ENCODE peak calls at places on chromosomes 7 and 10, in five cellular contexts. W, R, U, G and B are unnamed samples.

GRCh38 chr10:5545778-5546710 is 21.3 kb downstream of the CALML3 start:
- DNase-seq in W (peak; percentile 38), R (peak; percentile 96), U (no peak), G (no peak), B (peak; percentile 97)

GRCh38 chr10:49408437-49409306 is 12.8 kb upstream of the DRGX start:
- DNase-seq in W (peak; percentile 75), R (no peak), U (peak; percentile 16), G (peak; percentile 20), B (no peak)

GRCh38 chr7:1673581-1674102 is 3.6 kb downstream of the ELFN1 start:
- DNase-seq in W (no peak), R (no peak), U (no peak), G (no peak), B (no peak)

GRCh38 chr7:27605689-27606269 is 56.9 kb downstream of the HIBADH start:
- DNase-seq in W (no peak), R (peak; percentile 22), U (no peak), G (peak; percentile 39), B (peak; percentile 52)

GRCh38 chr7:36115448-36116321 is 37.4 kb upstream of the EEPD1 start:
- DNase-seq in W (no peak), R (peak; percentile 84), U (peak; percentile 90), G (peak; percentile 82), B (peak; percentile 97)

GRCh38 chr10:71084061-71084817 is 128.1 kb upstream of the UNC5B start:
- DNase-seq in W (no peak), R (no peak), U (no peak), G (no peak), B (no peak)

GRCh38 chr7:103685646-103686418 is 239.8 kb upstream of the SLC26A5 start:
- DNase-seq in W (no peak), R (no peak), U (no peak), G (no peak), B (no peak)

GRCh38 chr10:96998329-96998888 is 166.3 kb downstream of the LCOR start:
- DNase-seq in W (peak; percentile 18), R (no peak), U (no peak), G (peak; percentile 77), B (peak; percentile 87)

GRCh38 chr10:104736006-104736405 is 94.9 kb downstream of the SORCS3 start:
- DNase-seq in W (no peak), R (no peak), U (no peak), G (no peak), B (no peak)

GRCh38 chr10:129769381-129770116 is 194.5 kb downstream of the EBF3 start:
- DNase-seq in W (no peak), R (no peak), U (no peak), G (no peak), B (no peak)

GRCh38 chr10:123795196-123795780 is 96.3 kb downstream of the CPXM2 start:
- DNase-seq in W (no peak), R (no peak), U (no peak), G (no peak), B (no peak)

GRCh38 chr10:68202965-68203358 is 29.0 kb downstream of the ATOH7 start:
- DNase-seq in W (no peak), R (no peak), U (no peak), G (no peak), B (peak; percentile 78)

GRCh38 chr10:68211635-68212034 is 20.3 kb downstream of the ATOH7 start:
- DNase-seq in W (no peak), R (no peak), U (no peak), G (no peak), B (no peak)

GRCh38 chr10:68212721-68213352 is 19.1 kb downstream of the ATOH7 start:
- DNase-seq in W (peak; percentile 47), R (no peak), U (no peak), G (peak; percentile 15), B (peak; percentile 67)

DNA sequence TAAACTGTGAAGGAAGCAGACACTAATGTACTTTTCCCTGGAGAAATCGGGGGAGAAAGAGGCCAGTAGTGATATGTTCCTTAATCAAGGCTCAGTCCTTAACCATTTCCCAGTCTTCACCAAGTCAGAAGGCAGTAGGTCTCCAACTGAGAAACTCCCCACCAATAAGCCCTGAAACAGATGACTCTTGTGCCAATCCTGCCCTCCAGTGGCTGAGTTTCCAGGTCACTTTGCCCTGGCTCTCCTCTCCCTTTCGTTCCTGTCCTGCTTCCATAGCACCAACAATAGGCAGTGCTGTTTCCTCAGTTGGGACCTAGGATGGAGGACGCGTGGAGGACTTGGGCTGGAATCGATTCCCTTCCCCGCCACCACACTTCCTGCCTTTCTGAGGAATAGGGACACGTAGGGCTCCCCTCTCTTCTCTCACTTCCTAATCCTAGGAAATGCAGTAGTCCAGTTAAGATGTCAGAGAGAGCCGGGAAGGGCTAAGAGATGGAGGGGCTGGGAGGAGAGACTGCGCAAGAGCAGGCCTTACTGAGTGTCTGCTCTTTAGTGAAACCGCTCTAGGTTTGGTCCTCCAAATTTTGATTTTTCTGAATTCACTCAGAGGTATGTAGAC is 23.4 kb downstream of the ATOH7 start:
- DNase-seq in W (no peak), R (peak; percentile 78), U (peak; percentile 81), G (peak; percentile 72), B (peak; percentile 79)
- TF ChIP-seq RAD21 in W (peak; percentile 56), R (peak; percentile 99), U (peak; percentile 98), G (peak; percentile 76), B (peak; percentile 87)

GRCh38 chr7:112986256-112987031 is 100.2 kb downstream of the GPR85 start:
- DNase-seq in W (no peak), R (no peak), U (no peak), G (no peak), B (peak; percentile 59)

GRCh38 chr7:112987171-112987570 is 99.5 kb downstream of the GPR85 start:
- DNase-seq in W (no peak), R (no peak), U (no peak), G (no peak), B (no peak)

GRCh38 chr7:112994666-112995065 is 92.0 kb downstream of the GPR85 start:
- DNase-seq in W (no peak), R (no peak), U (no peak), G (no peak), B (no peak)

GRCh38 chr7:112989531-112989930 is 97.1 kb downstream of the GPR85 start:
- DNase-seq in W (no peak), R (no peak), U (no peak), G (no peak), B (peak; percentile 43)

DNA sequence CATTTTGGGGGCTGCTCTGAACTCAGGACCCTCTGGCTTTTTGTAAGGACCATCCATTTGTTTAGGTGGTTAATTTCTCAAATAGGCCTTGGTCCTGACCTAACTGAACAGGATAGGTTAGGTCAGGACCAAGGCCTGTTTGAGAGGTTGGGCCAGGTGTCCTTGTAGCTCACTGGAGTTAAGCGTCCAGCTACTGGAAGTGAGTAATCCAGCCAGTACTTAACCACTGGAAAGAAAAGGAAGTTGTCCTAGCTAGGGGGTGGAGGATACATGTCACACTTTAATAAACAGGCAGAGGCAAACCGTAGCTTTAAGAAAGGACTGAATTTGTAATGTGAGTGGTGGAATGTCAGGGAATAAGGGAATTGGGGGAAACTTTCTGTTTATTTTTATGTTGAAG is 96.0 kb downstream of the GPR85 start:
- DNase-seq in W (no peak), R (no peak), U (no peak), G (no peak), B (peak; percentile 67)
- H3K4me1 ChIP-seq in W (no peaks in the 10 kb centered on the region), R (no peaks in the 10 kb centered on the region), U (no peaks in the 10 kb centered on the region), G (no peaks in the 10 kb centered on the region), B (peaks cover 9% of the 10 kb centered on the region)

GRCh38 chr10:61754553-61755540 is 92.1 kb downstream of the CABCOCO1 start:
- DNase-seq in W (no peak), R (no peak), U (no peak), G (no peak), B (peak; percentile 35)
- TF ChIP-seq RAD21 in W (no peak), R (no peak), U (no peak), G (no peak), B (no peak)

GRCh38 chr7:5700391-5700985 is 81.0 kb downstream of the RNF216 start:
- DNase-seq in W (no peak), R (no peak), U (no peak), G (no peak), B (no peak)
- H3K4me1 ChIP-seq in W (peaks cover 5% of the 10 kb centered on the region), R (peaks cover 38% of the 10 kb centered on the region), U (peaks cover 18% of the 10 kb centered on the region), G (peaks cover 7% of the 10 kb centered on the region), B (peaks cover 45% of the 10 kb centered on the region)

GRCh38 chr7:133773601-133774000 is 353.5 kb upstream of the LRGUK start:
- DNase-seq in W (no peak), R (no peak), U (no peak), G (no peak), B (no peak)

GRCh38 chr7:133777701-133778100 is 349.4 kb upstream of the LRGUK start:
- DNase-seq in W (no peak), R (no peak), U (no peak), G (no peak), B (no peak)

GRCh38 chr7:133770863-133771492 is 356.2 kb upstream of the LRGUK start:
- DNase-seq in W (no peak), R (no peak), U (no peak), G (peak; percentile 68), B (peak; percentile 80)

GRCh38 chr7:133775201-133775600 is 351.9 kb upstream of the LRGUK start:
- DNase-seq in W (no peak), R (no peak), U (no peak), G (no peak), B (no peak)

DNA sequence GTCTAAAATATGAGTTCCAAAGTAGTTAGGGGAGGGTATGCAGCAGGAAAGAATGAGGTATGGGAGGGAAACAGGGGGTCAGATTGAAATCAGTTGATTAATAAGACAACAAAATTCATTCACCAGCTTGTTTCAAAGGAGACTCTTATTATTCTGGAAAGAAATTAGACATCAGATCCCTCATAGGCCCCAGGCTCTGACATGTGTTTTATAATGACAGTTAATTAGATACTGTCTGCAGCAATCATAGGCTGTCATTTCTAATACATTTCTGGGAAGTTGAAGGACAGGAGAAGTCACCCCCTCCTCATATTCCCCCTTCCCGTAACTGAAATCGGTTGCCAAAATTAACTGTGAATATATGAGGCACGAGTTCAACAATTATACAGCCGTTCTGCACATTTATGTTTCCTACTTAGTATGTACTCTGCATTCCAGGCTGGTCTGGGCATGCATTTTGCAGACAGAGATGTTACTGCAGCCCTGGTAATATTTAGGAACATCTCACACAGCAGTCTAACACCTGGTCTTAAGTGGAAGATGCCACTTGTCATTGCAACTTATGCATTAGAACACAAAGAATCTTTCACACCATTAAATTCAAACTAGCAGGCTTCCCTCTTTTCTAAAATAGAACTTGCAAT is 355.2 kb upstream of the LRGUK start:
- DNase-seq in W (no peak), R (no peak), U (no peak), G (no peak), B (no peak)
- TF ChIP-seq RAD21 in W (no peak), R (no peak), U (no peak), G (no peak), B (no peak)